ENCODE peak calls at places on chromosome 6, in four cellular contexts. P is foreskin fibroblast, U is glutamatergic neuron, M is Calu3. X is an unnamed sample.
A peak's percentile ranks its signal among the peaks of the same experiment; 100 is the strongest.

GRCh38 chr6:77463308-77463880 is at the start of gene HTR1B:
- DNase-seq in U (peak; percentile 59), M (no peak), P (peak; percentile 51), X (peak; percentile 30)

GRCh38 chr6:30732237-30732943 is 10.1 kb downstream of the FLOT1 start:
- DNase-seq in P (no peak), U (no peak), M (no peak), X (no peak)

GRCh38 chr6:27375613-27376079 is 12.9 kb upstream of the ZNF391 start:
- DNase-seq in M (no peak), P (no peak), U (no peak), X (no peak)

GRCh38 chr6:79250107-79250514 is 15.6 kb upstream of the HMGN3 start:
- DNase-seq in U (no peak), M (no peak), P (no peak), X (no peak)

GRCh38 chr6:49097116-49097515 is 365.9 kb downstream of the MMUT start:
- DNase-seq in P (no peak), M (no peak), U (no peak), X (no peak)

GRCh38 chr6:16273266-16273665 is 34.9 kb downstream of the GMPR start:
- DNase-seq in P (peak; percentile 12), U (no peak), M (no peak), X (no peak)

GRCh38 chr6:797479-798077 is 104.6 kb upstream of the EXOC2 start:
- DNase-seq in P (peak; percentile 55), U (no peak), M (peak; percentile 57), X (peak; percentile 71)

GRCh38 chr6:3208775-3209113 is 18.7 kb downstream of the TUBB2B start:
- DNase-seq in M (no peak), P (no peak), U (no peak), X (no peak)

GRCh38 chr6:36118550-36119107 is 11.7 kb upstream of the MAPK13 start:
- DNase-seq in U (peak; percentile 42), P (no peak), M (no peak), X (no peak)

GRCh38 chr6:55276745-55277627 is 50.3 kb upstream of the GFRAL start:
- DNase-seq in U (peak; percentile 21), P (peak; percentile 32), M (peak; percentile 43), X (peak; percentile 50)

GRCh38 chr6:33207569-33208088 is 671 bp upstream of the RING1 start:
- DNase-seq in U (peak; percentile 56), P (no peak), M (peak; percentile 60), X (peak; percentile 64)